ENCODE peak calls at places on chromosome 5, in four cellular contexts. One of them, this sample, is unnamed.

GRCh38 chr5:29162297-29162696 is 2031.2 kb upstream of the CDH6 start:
- DNase-seq in fibroblast of lung: no peak
- DNase-seq in heart right ventricle: no peak
- DNase-seq in tibial nerve: no peak
- DNase-seq in this sample: no peak

GRCh38 chr5:92868442-92868841 is 712.6 kb downstream of the NR2F1-AS1 start:
- DNase-seq in tibial nerve: no peak
- DNase-seq in heart right ventricle: no peak
- DNase-seq in fibroblast of lung: no peak
- DNase-seq in this sample: no peak

GRCh38 chr5:151454166-151454565 is 6.8 kb downstream of the SLC36A1 start:
- DNase-seq in heart right ventricle: peak; percentile 21
- DNase-seq in tibial nerve: no peak
- DNase-seq in fibroblast of lung: no peak
- DNase-seq in this sample: no peak

GRCh38 chr5:177311361-177311722 is 356 bp downstream of the MXD3 start:
- DNase-seq in tibial nerve: no peak
- DNase-seq in heart right ventricle: no peak
- DNase-seq in fibroblast of lung: no peak
- DNase-seq in this sample: no peak

GRCh38 chr5:36692791-36693763 is 86.7 kb downstream of the SLC1A3 start:
- DNase-seq in fibroblast of lung: peak; percentile 74
- DNase-seq in tibial nerve: peak; percentile 67
- DNase-seq in heart right ventricle: peak; percentile 79
- DNase-seq in this sample: peak; percentile 30

GRCh38 chr5:82924990-82925385 is 152.2 kb downstream of the TMEM167A start:
- DNase-seq in fibroblast of lung: peak; percentile 8
- DNase-seq in heart right ventricle: no peak
- DNase-seq in tibial nerve: no peak
- DNase-seq in this sample: no peak

GRCh38 chr5:137627293-137627692 is 108.6 kb downstream of the KLHL3 start:
- DNase-seq in tibial nerve: no peak
- DNase-seq in fibroblast of lung: no peak
- DNase-seq in heart right ventricle: no peak
- DNase-seq in this sample: no peak

GRCh38 chr5:79973511-79973910 is 17.6 kb downstream of the MTX3 start:
- DNase-seq in heart right ventricle: no peak
- DNase-seq in fibroblast of lung: no peak
- DNase-seq in tibial nerve: no peak
- DNase-seq in this sample: no peak

GRCh38 chr5:112228672-112229071 is 190.4 kb downstream of the EPB41L4A start:
- DNase-seq in tibial nerve: peak; percentile 16
- DNase-seq in fibroblast of lung: peak; percentile 25
- DNase-seq in heart right ventricle: peak; percentile 80
- DNase-seq in this sample: peak; percentile 19

GRCh38 chr5:112006721-112007120 is 249.7 kb upstream of the NREP start:
- DNase-seq in tibial nerve: no peak
- DNase-seq in heart right ventricle: no peak
- DNase-seq in fibroblast of lung: peak; percentile 81
- DNase-seq in this sample: no peak

GRCh38 chr5:673837-674629 is 19.1 kb downstream of the TPPP start:
- DNase-seq in heart right ventricle: peak; percentile 71
- DNase-seq in fibroblast of lung: no peak
- DNase-seq in tibial nerve: no peak
- DNase-seq in this sample: no peak

GRCh38 chr5:116650964-116651363 is 76.3 kb upstream of the SEMA6A start:
- DNase-seq in fibroblast of lung: no peak
- DNase-seq in tibial nerve: no peak
- DNase-seq in heart right ventricle: no peak
- DNase-seq in this sample: no peak

GRCh38 chr5:133970325-133970671 is 1.9 kb upstream of the C5orf15 start:
- DNase-seq in tibial nerve: no peak
- DNase-seq in heart right ventricle: no peak
- DNase-seq in fibroblast of lung: no peak
- DNase-seq in this sample: no peak

GRCh38 chr5:33867236-33867635 is 24.6 kb downstream of the ADAMTS12 start:
- DNase-seq in heart right ventricle: no peak
- DNase-seq in tibial nerve: no peak
- DNase-seq in fibroblast of lung: no peak
- DNase-seq in this sample: no peak

GRCh38 chr5:168286386-168286785 is 5.1 kb upstream of the WWC1 start:
- DNase-seq in tibial nerve: no peak
- DNase-seq in fibroblast of lung: no peak
- DNase-seq in heart right ventricle: no peak
- DNase-seq in this sample: no peak

GRCh38 chr5:146306838-146307237 is 31.8 kb upstream of the POU4F3 start:
- DNase-seq in tibial nerve: no peak
- DNase-seq in heart right ventricle: no peak
- DNase-seq in fibroblast of lung: no peak
- DNase-seq in this sample: no peak

GRCh38 chr5:67173959-67174358 is 22.6 kb downstream of the CD180 start:
- DNase-seq in tibial nerve: no peak
- DNase-seq in heart right ventricle: no peak
- DNase-seq in fibroblast of lung: no peak
- DNase-seq in this sample: no peak

GRCh38 chr5:110194191-110194590 is 504.5 kb downstream of the MAN2A1 start:
- DNase-seq in heart right ventricle: no peak
- DNase-seq in fibroblast of lung: no peak
- DNase-seq in tibial nerve: no peak
- DNase-seq in this sample: no peak

GRCh38 chr5:96844476-96844990 is 31.8 kb upstream of the ERAP2 start:
- DNase-seq in fibroblast of lung: no peak
- DNase-seq in tibial nerve: no peak
- DNase-seq in heart right ventricle: no peak
- DNase-seq in this sample: no peak

GRCh38 chr5:54874337-54875021 is 110.9 kb downstream of the ESM1 start:
- DNase-seq in fibroblast of lung: peak; percentile 48
- DNase-seq in tibial nerve: no peak
- DNase-seq in heart right ventricle: no peak
- DNase-seq in this sample: no peak

GRCh38 chr5:23419115-23419514 is 88.3 kb upstream of the PRDM9 start:
- DNase-seq in fibroblast of lung: no peak
- DNase-seq in heart right ventricle: no peak
- DNase-seq in tibial nerve: no peak
- DNase-seq in this sample: no peak

GRCh38 chr5:72134226-72134625 is 27.0 kb downstream of the MAP1B start:
- DNase-seq in fibroblast of lung: no peak
- DNase-seq in heart right ventricle: no peak
- DNase-seq in tibial nerve: no peak
- DNase-seq in this sample: no peak

GRCh38 chr5:93304391-93304790 is 276.6 kb downstream of the NR2F1-AS1 start:
- DNase-seq in fibroblast of lung: no peak
- DNase-seq in tibial nerve: no peak
- DNase-seq in heart right ventricle: no peak
- DNase-seq in this sample: no peak

GRCh38 chr5:127206320-127207113 is 84.1 kb upstream of the MEGF10 start:
- DNase-seq in fibroblast of lung: peak; percentile 86
- DNase-seq in heart right ventricle: no peak
- DNase-seq in tibial nerve: no peak
- DNase-seq in this sample: no peak
- H3K27ac ChIP-seq in fibroblast of lung: no peak overlapping the region
- H3K27ac ChIP-seq in heart right ventricle: no peak overlapping the region
- H3K27ac ChIP-seq in tibial nerve: no peak overlapping the region
- H3K27ac ChIP-seq in this sample: no peak overlapping the region

GRCh38 chr5:140040358-140040757 is 2.7 kb downstream of the NRG2 start:
- DNase-seq in heart right ventricle: no peak
- DNase-seq in tibial nerve: no peak
- DNase-seq in fibroblast of lung: no peak
- DNase-seq in this sample: no peak

GRCh38 chr5:140041099-140041491 is 2.0 kb downstream of the NRG2 start:
- DNase-seq in tibial nerve: no peak
- DNase-seq in fibroblast of lung: no peak
- DNase-seq in heart right ventricle: no peak
- DNase-seq in this sample: no peak

GRCh38 chr5:140038373-140038957 is 4.6 kb downstream of the NRG2 start:
- DNase-seq in fibroblast of lung: peak; percentile 50
- DNase-seq in heart right ventricle: no peak
- DNase-seq in tibial nerve: no peak
- DNase-seq in this sample: no peak

GRCh38 chr5:140041492-140042421 is 1.3 kb downstream of the NRG2 start:
- DNase-seq in fibroblast of lung: peak; percentile 50
- DNase-seq in heart right ventricle: peak; percentile 57
- DNase-seq in tibial nerve: peak; percentile 22
- DNase-seq in this sample: peak; percentile 35

DNA sequence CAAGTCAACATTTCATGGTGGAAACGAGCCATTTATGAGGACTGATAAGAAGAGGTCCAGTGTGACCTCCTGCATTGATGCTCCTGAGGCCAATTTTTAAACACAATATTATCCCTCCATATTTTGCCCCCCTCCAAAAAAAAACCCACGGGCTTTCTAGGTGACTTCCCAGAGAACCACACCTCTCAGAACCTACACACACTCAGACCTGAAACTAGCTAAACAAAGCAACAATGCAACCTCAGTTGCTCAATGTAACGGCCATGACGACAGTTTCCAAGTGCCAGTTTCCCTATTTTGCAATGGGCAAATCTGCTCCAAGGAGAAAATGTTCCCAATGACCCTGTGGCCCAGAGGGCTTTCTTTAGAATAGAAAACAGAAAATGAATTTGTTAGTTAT is 3.5 kb downstream of the NRG2 start:
- DNase-seq in tibial nerve: no peak
- DNase-seq in fibroblast of lung: no peak
- DNase-seq in heart right ventricle: no peak
- DNase-seq in this sample: no peak
- H3K27ac ChIP-seq in tibial nerve: peak overlapping the region; percentile 24
- H3K27ac ChIP-seq in fibroblast of lung: no peak overlapping the region
- H3K27ac ChIP-seq in heart right ventricle: no peak overlapping the region
- H3K27ac ChIP-seq in this sample: no peak overlapping the region

GRCh38 chr5:132840313-132840712 is 9.9 kb upstream of the SHROOM1 start:
- DNase-seq in fibroblast of lung: no peak
- DNase-seq in heart right ventricle: no peak
- DNase-seq in tibial nerve: no peak
- DNase-seq in this sample: no peak

GRCh38 chr5:132836852-132837251 is 6.4 kb upstream of the SHROOM1 start:
- DNase-seq in heart right ventricle: no peak
- DNase-seq in fibroblast of lung: no peak
- DNase-seq in tibial nerve: no peak
- DNase-seq in this sample: no peak

GRCh38 chr5:132837868-132838267 is 7.4 kb upstream of the SHROOM1 start:
- DNase-seq in heart right ventricle: no peak
- DNase-seq in fibroblast of lung: no peak
- DNase-seq in tibial nerve: no peak
- DNase-seq in this sample: no peak

GRCh38 chr5:132839426-132840301 is 9.2 kb upstream of the SHROOM1 start:
- DNase-seq in fibroblast of lung: peak; percentile 68
- DNase-seq in tibial nerve: no peak
- DNase-seq in heart right ventricle: no peak
- DNase-seq in this sample: no peak

DNA sequence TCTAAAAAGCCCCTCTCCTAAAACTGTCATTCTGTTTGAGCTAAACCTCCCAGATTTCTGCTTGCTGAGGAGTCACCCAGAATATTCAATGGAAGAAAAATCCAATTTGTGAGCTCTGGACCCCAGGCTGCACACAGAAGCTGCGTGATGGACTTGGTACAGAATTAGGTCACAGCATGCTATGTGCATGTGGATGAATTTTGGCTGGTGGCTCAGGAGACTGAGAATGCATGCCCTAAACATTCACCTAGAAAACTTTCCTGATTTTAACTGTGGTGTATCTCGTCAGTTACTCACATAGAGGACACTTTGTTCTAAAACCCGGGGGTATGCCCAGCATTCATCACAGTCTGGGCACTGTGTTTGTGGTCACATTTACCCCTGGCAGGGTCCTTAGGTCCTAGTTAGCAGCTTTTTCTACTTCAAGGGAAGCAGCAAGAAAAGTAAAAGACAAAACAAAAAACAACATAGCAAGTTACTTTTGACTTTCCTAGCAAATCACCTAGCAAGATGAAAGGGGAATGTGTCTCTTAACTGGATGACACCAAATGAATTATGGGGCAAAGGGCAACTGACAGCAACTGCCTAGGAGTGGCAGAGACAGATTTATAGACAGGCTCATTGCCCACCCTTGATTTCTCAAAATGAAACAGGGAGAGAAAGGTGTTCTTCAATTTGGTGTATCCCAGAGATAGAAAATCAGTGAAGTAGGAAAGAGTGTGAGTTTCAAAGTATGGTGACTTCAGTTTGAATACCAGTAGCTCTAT is 8.3 kb upstream of the SHROOM1 start:
- DNase-seq in fibroblast of lung: no peak
- DNase-seq in tibial nerve: no peak
- DNase-seq in heart right ventricle: no peak
- DNase-seq in this sample: no peak
- H3K27ac ChIP-seq in fibroblast of lung: no peak overlapping the region
- H3K27ac ChIP-seq in tibial nerve: peak overlapping the region; percentile 56
- H3K27ac ChIP-seq in heart right ventricle: no peak overlapping the region
- H3K27ac ChIP-seq in this sample: peak overlapping the region; percentile 75

GRCh38 chr5:3835817-3836216 is 240.2 kb downstream of the IRX1 start:
- DNase-seq in fibroblast of lung: no peak
- DNase-seq in heart right ventricle: no peak
- DNase-seq in tibial nerve: no peak
- DNase-seq in this sample: no peak

GRCh38 chr5:3833566-3833965 is 237.9 kb downstream of the IRX1 start:
- DNase-seq in tibial nerve: no peak
- DNase-seq in fibroblast of lung: no peak
- DNase-seq in heart right ventricle: no peak
- DNase-seq in this sample: no peak

GRCh38 chr5:3837544-3837943 is 241.9 kb downstream of the IRX1 start:
- DNase-seq in tibial nerve: no peak
- DNase-seq in heart right ventricle: no peak
- DNase-seq in fibroblast of lung: no peak
- DNase-seq in this sample: no peak

GRCh38 chr5:3836528-3836927 is 240.9 kb downstream of the IRX1 start:
- DNase-seq in tibial nerve: no peak
- DNase-seq in heart right ventricle: no peak
- DNase-seq in fibroblast of lung: no peak
- DNase-seq in this sample: no peak
- H3K27ac ChIP-seq in tibial nerve: no peak overlapping the region
- H3K27ac ChIP-seq in heart right ventricle: no peak overlapping the region
- H3K27ac ChIP-seq in fibroblast of lung: no peak overlapping the region
- H3K27ac ChIP-seq in this sample: no peak overlapping the region

GRCh38 chr5:140570058-140570457 is 5.4 kb downstream of the SLC35A4 start:
- DNase-seq in tibial nerve: no peak
- DNase-seq in heart right ventricle: no peak
- DNase-seq in fibroblast of lung: no peak
- DNase-seq in this sample: no peak
- H3K27ac ChIP-seq in tibial nerve: no peak overlapping the region
- H3K27ac ChIP-seq in heart right ventricle: peak overlapping the region; percentile 56
- H3K27ac ChIP-seq in fibroblast of lung: no peak overlapping the region
- H3K27ac ChIP-seq in this sample: peak overlapping the region; percentile 26

GRCh38 chr5:142846402-142846801 is 76.2 kb downstream of the ARHGAP26 start:
- DNase-seq in fibroblast of lung: no peak
- DNase-seq in heart right ventricle: no peak
- DNase-seq in tibial nerve: no peak
- DNase-seq in this sample: no peak
- H3K27ac ChIP-seq in fibroblast of lung: no peak overlapping the region
- H3K27ac ChIP-seq in heart right ventricle: peak overlapping the region; percentile 63
- H3K27ac ChIP-seq in tibial nerve: peak overlapping the region; percentile 21
- H3K27ac ChIP-seq in this sample: no peak overlapping the region

DNA sequence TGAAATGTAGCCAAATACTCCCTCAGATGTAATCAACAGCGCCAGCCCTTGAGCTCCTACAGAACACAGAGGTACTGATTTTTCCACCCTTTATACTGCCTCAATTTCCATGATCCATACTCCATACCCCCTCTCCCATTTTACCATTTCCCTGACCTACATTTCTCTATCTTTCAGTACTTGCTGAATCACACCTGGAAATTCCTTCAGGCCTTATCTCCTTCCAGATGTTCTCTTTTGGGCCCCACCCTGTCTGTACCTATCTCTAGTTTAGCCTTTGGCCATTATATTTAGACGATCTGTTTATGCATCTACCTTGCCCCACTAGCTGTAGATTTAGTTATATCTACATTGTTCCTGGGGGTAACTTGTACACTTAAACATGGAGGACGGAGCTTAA is 5.5 kb downstream of the NIM1K start:
- DNase-seq in heart right ventricle: no peak
- DNase-seq in fibroblast of lung: no peak
- DNase-seq in tibial nerve: no peak
- DNase-seq in this sample: no peak
- H3K27ac ChIP-seq in heart right ventricle: no peak overlapping the region
- H3K27ac ChIP-seq in fibroblast of lung: no peak overlapping the region
- H3K27ac ChIP-seq in tibial nerve: no peak overlapping the region
- H3K27ac ChIP-seq in this sample: no peak overlapping the region

This sample was measured in uterus.